ENCODE peak calls at places on chromosomes 13 and 19, in four cellular contexts. H is esophagus squamous epithelium; Q is transverse colon; E is CD8-positive, alpha-beta T cell. L is an unnamed sample.

GRCh38 chr19:10701955-10702307 is 692 bp downstream of the QTRT1 start:
- DNase-seq in H (no peak), Q (peak), E (peak), L (no peak)

GRCh38 chr19:14772467-14772866 is 5.9 kb downstream of the ADGRE2 start:
- DNase-seq in H (no peak), Q (no peak), E (no peak), L (no peak)

GRCh38 chr13:77300176-77301141 is 26.4 kb downstream of the MYCBP2 start:
- DNase-seq in H (no peak), Q (no peak), E (no peak), L (no peak)

GRCh38 chr13:102784501-102784900 is 10.9 kb upstream of the TEX30 start:
- DNase-seq in H (no peak), Q (no peak), E (no peak), L (no peak)

GRCh38 chr13:73060251-73061160 is 1.7 kb downstream of the KLF5 start:
- DNase-seq in H (no peak), Q (no peak), E (no peak), L (no peak)

GRCh38 chr13:75693227-75693626 is 57.1 kb downstream of the LMO7 start:
- DNase-seq in H (no peak), Q (no peak), E (no peak), L (no peak)

GRCh38 chr13:94236876-94237275 is 242.6 kb downstream of the DCT start:
- DNase-seq in H (no peak), Q (no peak), E (no peak), L (no peak)

GRCh38 chr13:114013336-114013735 is 39.5 kb upstream of the C13orf46 start:
- DNase-seq in H (no peak), Q (no peak), E (no peak), L (no peak)

GRCh38 chr13:113907637-113908617 is 44.1 kb upstream of the GAS6 start:
- DNase-seq in H (no peak), Q (peak), E (no peak), L (no peak)

GRCh38 chr19:10780368-10780767 is 55.6 kb downstream of the TMED1 start:
- DNase-seq in H (peak), Q (peak), E (no peak), L (no peak)

GRCh38 chr13:28324181-28324789 is 170.6 kb downstream of the FLT1 start:
- DNase-seq in H (no peak), Q (peak), E (peak), L (peak)

GRCh38 chr13:51585696-51586095 is 1.4 kb downstream of the WDFY2 start:
- DNase-seq in H (no peak), Q (no peak), E (no peak), L (no peak)

GRCh38 chr19:18007939-18008673 is at the start of gene ARRDC2:
- DNase-seq in H (peak), Q (peak), E (peak), L (no peak)

GRCh38 chr19:16061943-16062342 is 14.4 kb upstream of the TPM4 start:
- DNase-seq in H (no peak), Q (no peak), E (no peak), L (no peak)

GRCh38 chr19:37932985-37933953 is 26.3 kb downstream of the SIPA1L3 start:
- DNase-seq in H (no peak), Q (peak), E (no peak), L (no peak)

GRCh38 chr13:77779461-77780272 is 82.2 kb downstream of the SLAIN1 start:
- DNase-seq in H (no peak), Q (peak), E (no peak), L (peak)

GRCh38 chr19:31525610-31526147 is 176.4 kb upstream of the TSHZ3 start:
- DNase-seq in H (no peak), Q (no peak), E (no peak), L (no peak)

GRCh38 chr13:46389985-46390384 is 2.9 kb upstream of the RUBCNL start:
- DNase-seq in H (no peak), Q (peak), E (no peak), L (no peak)

GRCh38 chr13:113915012-113915763 is 51.3 kb upstream of the GAS6 start:
- DNase-seq in H (no peak), Q (no peak), E (peak), L (no peak)

GRCh38 chr13:24267283-24267682 is 42.1 kb upstream of the C1QTNF9 start:
- DNase-seq in H (no peak), Q (no peak), E (peak), L (no peak)

GRCh38 chr13:73142091-73142490 is 83.3 kb downstream of the KLF5 start:
- DNase-seq in H (no peak), Q (no peak), E (no peak), L (no peak)

GRCh38 chr13:91313103-91313502 is 34.4 kb upstream of the MIR17HG start:
- DNase-seq in H (no peak), Q (no peak), E (no peak), L (no peak)

GRCh38 chr13:98103942-98104880 is 38.7 kb upstream of the FARP1 start:
- DNase-seq in H (no peak), Q (no peak), E (no peak), L (no peak)

GRCh38 chr19:54186351-54186750 is 3.0 kb downstream of the MBOAT7 start:
- DNase-seq in H (no peak), Q (no peak), E (no peak), L (no peak)

GRCh38 chr13:40648040-40648439 is 18.4 kb downstream of the FOXO1 start:
- DNase-seq in H (no peak), Q (no peak), E (no peak), L (no peak)

GRCh38 chr13:104987621-104988020 is 1547.8 kb downstream of the EFNB2 start:
- DNase-seq in H (no peak), Q (no peak), E (no peak), L (no peak)

GRCh38 chr19:40465025-40465780 is at the start of gene BLVRB:
- DNase-seq in H (no peak), Q (peak), E (no peak), L (no peak)

GRCh38 chr13:42747399-42747873 is 33.9 kb upstream of the FAM216B start:
- DNase-seq in H (no peak), Q (no peak), E (no peak), L (no peak)

GRCh38 chr13:98273824-98274786 is 97.0 kb upstream of the RNF113B start:
- DNase-seq in H (no peak), Q (no peak), E (no peak), L (no peak)

GRCh38 chr19:18906605-18907519 is 10.9 kb upstream of the CERS1 start:
- DNase-seq in H (no peak), Q (no peak), E (no peak), L (no peak)

GRCh38 chr13:45143346-45143751 is 23.0 kb downstream of the GTF2F2 start:
- DNase-seq in H (no peak), Q (no peak), E (no peak), L (no peak)

GRCh38 chr19:17829855-17830566 is 8.7 kb upstream of the INSL3 start:
- DNase-seq in H (no peak), Q (peak), E (no peak), L (peak)

GRCh38 chr19:13978306-13978705 is 26.0 kb downstream of the DCAF15 start:
- DNase-seq in H (no peak), Q (peak), E (peak), L (no peak)

GRCh38 chr13:96821381-96821780 is 172.9 kb downstream of the OXGR1 start:
- DNase-seq in H (no peak), Q (no peak), E (no peak), L (no peak)

GRCh38 chr13:77016888-77017623 is 9.9 kb downstream of the FBXL3 start:
- DNase-seq in H (no peak), Q (no peak), E (no peak), L (no peak)

GRCh38 chr19:23563326-23563725 is 123.7 kb downstream of the ZNF675 start:
- DNase-seq in H (no peak), Q (no peak), E (no peak), L (no peak)

GRCh38 chr13:47190696-47191095 is 293.8 kb upstream of the HTR2A start:
- DNase-seq in H (no peak), Q (no peak), E (no peak), L (no peak)

GRCh38 chr19:50005428-50005827 is 19.7 kb downstream of the VRK3 start:
- DNase-seq in H (no peak), Q (no peak), E (no peak), L (no peak)

GRCh38 chr19:48539503-48540096 is 12.4 kb upstream of the SULT2B1 start:
- DNase-seq in H (no peak), Q (peak), E (no peak), L (no peak)
- H3K27ac ChIP-seq in H (peak), Q (no peak), E (no peak), L (no peak)

GRCh38 chr19:1447944-1448343 is 2.0 kb upstream of the APC2 start:
- DNase-seq in H (no peak), Q (no peak), E (no peak), L (no peak)

GRCh38 chr19:1445932-1446712 is 3.8 kb upstream of the APC2 start:
- DNase-seq in H (no peak), Q (no peak), E (no peak), L (no peak)

GRCh38 chr19:1447565-1447903 is 2.4 kb upstream of the APC2 start:
- DNase-seq in H (no peak), Q (no peak), E (no peak), L (no peak)

GRCh38 chr19:1446713-1447564 is 3.0 kb upstream of the APC2 start:
- DNase-seq in H (no peak), Q (no peak), E (peak), L (no peak)

DNA sequence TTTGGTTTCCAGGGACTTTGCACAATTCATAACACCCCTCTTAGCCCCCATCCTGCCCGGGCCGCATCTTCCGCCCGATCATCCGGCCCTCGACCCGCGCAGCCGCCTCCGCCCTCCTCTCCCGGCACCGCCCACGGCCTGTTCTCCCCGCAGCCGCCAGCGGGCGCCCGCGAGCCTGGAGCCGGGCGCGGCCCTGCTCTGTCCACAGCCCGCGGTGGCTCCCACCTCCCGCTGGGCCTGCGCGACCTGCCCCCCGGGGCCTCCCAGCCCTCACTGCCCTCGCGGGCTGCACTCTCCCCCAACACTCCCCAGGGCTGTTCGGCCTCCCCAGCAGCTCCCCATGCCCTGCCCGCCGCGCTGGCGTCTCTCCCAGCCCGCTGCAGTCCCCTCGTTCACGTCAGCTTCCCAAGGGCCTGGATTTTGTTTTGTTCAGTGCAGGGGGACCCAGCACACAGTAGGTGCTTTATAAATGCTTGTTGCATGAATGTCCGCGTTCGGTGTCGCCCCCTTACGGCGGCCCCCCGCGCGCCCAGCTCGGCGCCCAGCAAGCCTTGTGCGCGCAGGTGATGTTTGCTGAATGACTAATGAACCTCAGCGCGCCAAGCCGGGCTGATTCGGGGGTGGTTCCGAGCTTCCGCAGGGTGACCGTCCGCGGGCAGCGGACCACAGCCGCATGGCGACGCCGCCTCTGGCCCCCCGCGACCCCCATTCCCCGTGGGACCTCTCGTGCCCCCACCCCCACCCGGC is 4.6 kb upstream of the APC2 start:
- DNase-seq in H (no peak), Q (peak), E (peak), L (no peak)
- H3K27ac ChIP-seq in H (no peak), Q (peak), E (no peak), L (peak)

GRCh38 chr19:33394006-33394722 is 20.7 kb downstream of the CEBPG start:
- DNase-seq in H (no peak), Q (no peak), E (no peak), L (no peak)
- H3K27ac ChIP-seq in H (peak), Q (no peak), E (no peak), L (no peak)

GRCh38 chr19:2079076-2079864 is 16.9 kb downstream of the MOB3A start:
- DNase-seq in H (no peak), Q (no peak), E (no peak), L (no peak)

GRCh38 chr19:2079865-2080301 is 16.2 kb downstream of the MOB3A start:
- DNase-seq in H (no peak), Q (no peak), E (no peak), L (no peak)

GRCh38 chr19:2077398-2077797 is 18.7 kb downstream of the MOB3A start:
- DNase-seq in H (no peak), Q (no peak), E (no peak), L (no peak)

GRCh38 chr19:2076481-2077082 is 19.5 kb downstream of the MOB3A start:
- DNase-seq in H (no peak), Q (no peak), E (no peak), L (no peak)

GRCh38 chr19:2077833-2078619 is 18.1 kb downstream of the MOB3A start:
- DNase-seq in H (no peak), Q (no peak), E (no peak), L (no peak)
- H3K27ac ChIP-seq in H (no peak), Q (no peak), E (no peak), L (no peak)

GRCh38 chr13:30745917-30746686 is 10.8 kb downstream of the ALOX5AP start:
- DNase-seq in H (no peak), Q (peak), E (no peak), L (no peak)

GRCh38 chr13:30744686-30745085 is 9.3 kb downstream of the ALOX5AP start:
- DNase-seq in H (no peak), Q (no peak), E (no peak), L (no peak)

GRCh38 chr13:30742896-30743295 is 7.6 kb downstream of the ALOX5AP start:
- DNase-seq in H (no peak), Q (no peak), E (no peak), L (no peak)

GRCh38 chr13:30744056-30744684 is 8.8 kb downstream of the ALOX5AP start:
- DNase-seq in H (peak), Q (peak), E (peak), L (no peak)

DNA sequence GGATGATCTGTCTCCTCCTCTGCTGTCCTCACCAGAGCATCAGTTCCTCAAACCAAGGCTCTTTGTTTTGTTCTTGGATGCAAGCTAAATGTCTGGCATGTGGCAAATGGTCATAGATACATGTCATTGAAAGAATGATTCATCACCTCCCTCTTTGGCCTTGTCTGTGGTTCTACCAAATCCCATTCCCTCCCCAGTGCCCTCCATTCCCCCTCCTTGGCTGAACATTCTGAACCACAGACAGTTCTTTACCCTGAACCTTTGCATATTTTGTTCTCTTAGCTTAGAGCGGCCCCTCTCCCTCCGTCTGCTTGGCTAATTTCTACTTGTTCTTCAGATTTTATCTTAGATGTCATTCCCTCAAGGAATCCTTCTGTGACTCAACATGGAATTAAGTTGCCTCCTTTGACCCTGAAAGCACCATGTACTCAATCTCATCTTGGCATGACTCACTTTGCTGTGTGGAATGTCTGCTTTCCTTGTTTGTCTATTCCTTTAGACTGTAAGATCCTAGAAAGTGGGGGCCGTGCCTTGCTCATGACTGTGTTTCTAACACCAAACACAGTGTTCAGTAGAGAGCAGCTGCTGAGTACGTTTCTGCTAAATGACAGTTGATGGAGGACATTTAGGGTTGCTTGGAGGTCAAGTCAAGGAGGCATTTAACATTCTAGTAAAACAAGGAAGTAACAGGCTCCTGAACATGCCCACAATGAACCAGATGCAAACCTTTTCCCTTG is 8.1 kb downstream of the ALOX5AP start:
- DNase-seq in H (no peak), Q (peak), E (no peak), L (peak)
- H3K27ac ChIP-seq in H (peak), Q (peak), E (peak), L (peak)

DNA sequence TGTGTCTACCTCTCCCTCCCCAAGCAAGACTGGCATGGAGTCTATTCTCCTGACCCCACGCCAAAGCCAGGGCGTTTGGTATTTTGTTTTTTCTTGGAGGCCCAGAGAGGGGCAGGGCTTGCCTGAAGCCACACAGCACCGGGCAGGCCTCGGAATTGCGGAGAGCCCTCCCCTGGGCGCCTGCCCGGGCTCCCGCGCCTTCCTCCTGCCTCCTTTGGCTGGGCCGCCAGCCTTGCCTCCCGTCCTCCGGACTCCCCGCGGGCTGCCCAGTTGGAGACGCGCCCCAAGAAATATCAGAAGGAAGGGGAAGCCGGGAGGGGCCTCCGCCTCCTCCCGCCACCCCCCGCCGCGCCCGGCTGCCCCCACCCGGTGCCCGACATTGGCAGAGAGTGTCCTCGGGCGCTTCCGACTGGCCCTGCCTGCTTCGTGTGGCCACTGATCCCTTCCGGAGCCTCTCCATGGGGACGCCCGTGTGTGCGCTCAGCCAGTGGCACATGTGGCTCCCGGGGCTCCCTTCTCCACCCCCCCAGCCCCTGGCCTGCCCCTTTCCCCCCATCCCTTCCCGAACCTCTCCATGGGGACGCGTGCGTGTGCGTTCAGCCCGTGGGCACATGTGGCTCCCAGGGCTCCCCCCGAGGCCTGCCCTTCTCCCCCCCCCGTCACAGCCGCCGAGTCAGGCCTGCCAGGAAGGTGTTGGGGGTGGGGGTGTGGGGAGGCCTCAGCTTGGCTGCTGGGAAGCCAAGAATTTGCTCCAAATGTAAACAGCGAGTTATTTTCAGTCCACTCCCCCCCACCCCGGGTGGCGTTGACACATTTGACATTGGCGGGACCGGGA is 37.3 kb downstream of the NFIC start:
- DNase-seq in H (no peak), Q (peak), E (no peak), L (no peak)
- H3K27ac ChIP-seq in H (peak), Q (peak), E (no peak), L (peak)

GRCh38 chr13:110250258-110250891 is 56.6 kb downstream of the COL4A1 start:
- DNase-seq in H (no peak), Q (no peak), E (no peak), L (no peak)
- H3K27ac ChIP-seq in H (peak), Q (peak), E (no peak), L (no peak)

GRCh38 chr19:30160996-30161655 is 211.1 kb upstream of the ZNF536 start:
- DNase-seq in H (no peak), Q (no peak), E (no peak), L (no peak)
- H3K27ac ChIP-seq in H (no peak), Q (no peak), E (no peak), L (no peak)

DNA sequence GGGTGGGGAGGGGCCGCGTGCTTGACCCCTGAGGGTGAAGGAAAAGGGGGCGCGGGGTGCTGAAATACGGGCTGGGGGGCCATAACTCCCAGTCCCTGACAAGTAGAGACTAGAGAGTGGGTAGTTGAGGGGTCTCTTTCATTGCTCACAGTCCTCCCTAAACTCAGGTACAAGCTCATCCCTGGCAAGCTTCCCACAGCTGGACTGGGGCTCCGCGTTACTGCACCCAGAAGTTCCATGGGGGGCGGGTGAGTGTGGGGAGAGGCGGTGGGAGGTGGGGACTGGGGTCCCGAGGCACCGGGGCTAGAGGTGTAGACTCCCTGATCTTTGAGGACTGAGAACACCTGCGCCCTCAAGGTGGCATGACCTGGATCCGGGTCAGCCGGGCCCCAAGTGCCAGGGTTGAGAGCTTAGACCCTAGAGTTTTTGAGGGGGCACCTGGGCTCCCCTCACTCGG is 1.3 kb downstream of the ETV2 start:
- DNase-seq in H (no peak), Q (no peak), E (no peak), L (no peak)
- H3K27ac ChIP-seq in H (peak), Q (peak), E (peak), L (peak)